ENCODE peak calls at places on chromosomes 13 and 19, in eight cellular contexts. O is mucosa of descending colon, E is lower leg skin, J is endodermal cell, Q is cardiac fibroblast, W is left ventricle myocardium inferior, Z is astrocyte, P is tibial nerve. H is an unnamed sample.

GRCh38 chr19:7554990-7555864 is 19.7 kb downstream of the PNPLA6 start:
- DNase-seq in E (no peak), Q (peak), J (peak), O (no peak), W (no peak), Z (no peak), P (no peak), H (no peak)

GRCh38 chr19:49888478-49888901 is 8.2 kb downstream of the IL4I1 start:
- DNase-seq in Z (no peak), E (no peak), Q (no peak), P (no peak), O (no peak), J (no peak), W (no peak), H (no peak)

GRCh38 chr19:45691516-45692186 is at the start of gene SNRPD2:
- DNase-seq in Q (peak), E (peak), Z (peak), P (peak), W (peak), J (peak), O (peak), H (peak)

GRCh38 chr19:52993342-52994178 is 20.2 kb upstream of the ERVV-1 start:
- DNase-seq in J (peak), Z (peak), Q (peak), W (peak), E (peak), O (peak), P (peak), H (peak)

GRCh38 chr19:40612831-40613668 is 11.9 kb downstream of the LTBP4 start:
- DNase-seq in W (no peak), Q (no peak), J (peak), O (peak), E (peak), P (peak), Z (no peak), H (no peak)

GRCh38 chr13:96229356-96229755 is 139.4 kb downstream of the HS6ST3 start:
- DNase-seq in J (peak), W (no peak), E (no peak), O (no peak), Q (peak), P (no peak), Z (no peak), H (peak)

GRCh38 chr19:41546386-41546789 is 29.6 kb upstream of the CEACAM21 start:
- DNase-seq in J (no peak), P (no peak), Q (no peak), W (no peak), E (no peak), O (no peak), Z (no peak), H (no peak)

GRCh38 chr13:114222461-114222968 is 12.2 kb upstream of the CDC16 start:
- DNase-seq in E (no peak), O (no peak), Q (peak), J (no peak), Z (no peak), W (no peak), P (peak), H (peak)

GRCh38 chr19:18340990-18341868 is 831 bp downstream of the PGPEP1 start:
- DNase-seq in P (peak), O (peak), Z (peak), W (peak), J (peak), Q (peak), E (peak), H (peak)

GRCh38 chr19:33488826-33489225 is 32.8 kb downstream of the PEPD start:
- DNase-seq in Z (no peak), O (no peak), P (no peak), J (no peak), E (peak), W (no peak), Q (no peak), H (no peak)

GRCh38 chr13:25574437-25575426 is 203.0 kb downstream of the ATP8A2 start:
- DNase-seq in O (no peak), J (peak), E (peak), Z (peak), P (peak), Q (peak), W (peak), H (peak)

GRCh38 chr19:43759515-43759914 is 4.8 kb upstream of the SMG9 start:
- DNase-seq in Q (peak), E (no peak), W (no peak), O (no peak), J (peak), P (no peak), Z (peak), H (peak)

GRCh38 chr13:98223741-98224140 is 46.7 kb upstream of the RNF113B start:
- DNase-seq in W (no peak), Z (no peak), J (no peak), E (no peak), Q (no peak), O (no peak), P (no peak), H (no peak)

GRCh38 chr19:14477417-14478112 is 2.4 kb upstream of the PTGER1 start:
- DNase-seq in J (no peak), O (no peak), W (no peak), E (no peak), Z (no peak), P (no peak), Q (no peak), H (peak)

GRCh38 chr13:54536112-54536511 is 1507.5 kb downstream of the OLFM4 start:
- DNase-seq in Z (no peak), Q (peak), W (no peak), P (no peak), E (no peak), O (no peak), J (no peak), H (no peak)

GRCh38 chr13:114121496-114122466 is 10.6 kb downstream of the RASA3 start:
- DNase-seq in E (no peak), J (no peak), O (peak), W (no peak), Z (no peak), Q (no peak), P (no peak), H (no peak)

GRCh38 chr13:99307648-99308339 is 595 bp upstream of the GPR183 start:
- DNase-seq in Q (peak), Z (peak), W (no peak), E (peak), O (no peak), P (no peak), J (peak), H (peak)

GRCh38 chr19:472005-472858 is 11.4 kb upstream of the SHC2 start:
- DNase-seq in E (no peak), W (no peak), Q (no peak), J (no peak), O (no peak), P (no peak), Z (no peak), H (no peak)

GRCh38 chr13:95288899-95289500 is 12.3 kb downstream of the ABCC4 start:
- DNase-seq in Z (peak), Q (no peak), W (no peak), P (no peak), O (no peak), J (no peak), E (no peak), H (no peak)

GRCh38 chr13:75636339-75637095 is 387 bp downstream of the LMO7 start:
- DNase-seq in Z (no peak), Q (peak), W (peak), O (peak), E (no peak), P (peak), J (peak), H (peak)

GRCh38 chr19:29323046-29323971 is 110.4 kb upstream of the UQCRFS1 start:
- DNase-seq in Q (no peak), Z (no peak), P (no peak), W (no peak), O (no peak), J (peak), E (peak), H (no peak)

GRCh38 chr19:28706693-28707092 is 506.3 kb downstream of the UQCRFS1 start:
- DNase-seq in E (no peak), O (no peak), Z (no peak), P (no peak), Q (peak), W (no peak), J (no peak), H (no peak)

GRCh38 chr19:51702754-51703654 is 9.9 kb downstream of the SPACA6 start:
- DNase-seq in E (peak), W (no peak), O (peak), Q (no peak), Z (no peak), J (peak), P (peak), H (no peak)

GRCh38 chr13:99034333-99035085 is 56.6 kb upstream of the DOCK9 start:
- DNase-seq in Q (no peak), O (no peak), J (peak), Z (no peak), P (no peak), W (no peak), E (no peak), H (no peak)

GRCh38 chr13:85379991-85380390 is 419.2 kb downstream of the SLITRK6 start:
- DNase-seq in P (no peak), O (no peak), E (no peak), Z (no peak), Q (no peak), W (no peak), J (no peak), H (no peak)

GRCh38 chr13:29081036-29081435 is 260.9 kb downstream of the MTUS2 start:
- DNase-seq in Q (no peak), P (no peak), J (no peak), O (no peak), Z (no peak), W (no peak), E (no peak), H (no peak)

GRCh38 chr13:72536668-72537399 is 190.6 kb downstream of the MZT1 start:
- DNase-seq in Q (no peak), W (no peak), Z (peak), O (peak), P (no peak), E (no peak), J (no peak), H (no peak)

GRCh38 chr13:66994097-66994496 is 236.0 kb downstream of the PCDH9 start:
- DNase-seq in O (peak), J (peak), P (peak), E (peak), Z (peak), Q (peak), W (peak), H (peak)

GRCh38 chr13:30713133-30713532 is 22.2 kb upstream of the ALOX5AP start:
- DNase-seq in Q (peak), W (no peak), P (no peak), J (peak), O (no peak), E (no peak), Z (no peak), H (no peak)

GRCh38 chr13:110254151-110254679 is 52.7 kb downstream of the COL4A1 start:
- DNase-seq in E (peak), Q (peak), J (no peak), O (no peak), Z (no peak), W (no peak), P (no peak), H (no peak)

DNA sequence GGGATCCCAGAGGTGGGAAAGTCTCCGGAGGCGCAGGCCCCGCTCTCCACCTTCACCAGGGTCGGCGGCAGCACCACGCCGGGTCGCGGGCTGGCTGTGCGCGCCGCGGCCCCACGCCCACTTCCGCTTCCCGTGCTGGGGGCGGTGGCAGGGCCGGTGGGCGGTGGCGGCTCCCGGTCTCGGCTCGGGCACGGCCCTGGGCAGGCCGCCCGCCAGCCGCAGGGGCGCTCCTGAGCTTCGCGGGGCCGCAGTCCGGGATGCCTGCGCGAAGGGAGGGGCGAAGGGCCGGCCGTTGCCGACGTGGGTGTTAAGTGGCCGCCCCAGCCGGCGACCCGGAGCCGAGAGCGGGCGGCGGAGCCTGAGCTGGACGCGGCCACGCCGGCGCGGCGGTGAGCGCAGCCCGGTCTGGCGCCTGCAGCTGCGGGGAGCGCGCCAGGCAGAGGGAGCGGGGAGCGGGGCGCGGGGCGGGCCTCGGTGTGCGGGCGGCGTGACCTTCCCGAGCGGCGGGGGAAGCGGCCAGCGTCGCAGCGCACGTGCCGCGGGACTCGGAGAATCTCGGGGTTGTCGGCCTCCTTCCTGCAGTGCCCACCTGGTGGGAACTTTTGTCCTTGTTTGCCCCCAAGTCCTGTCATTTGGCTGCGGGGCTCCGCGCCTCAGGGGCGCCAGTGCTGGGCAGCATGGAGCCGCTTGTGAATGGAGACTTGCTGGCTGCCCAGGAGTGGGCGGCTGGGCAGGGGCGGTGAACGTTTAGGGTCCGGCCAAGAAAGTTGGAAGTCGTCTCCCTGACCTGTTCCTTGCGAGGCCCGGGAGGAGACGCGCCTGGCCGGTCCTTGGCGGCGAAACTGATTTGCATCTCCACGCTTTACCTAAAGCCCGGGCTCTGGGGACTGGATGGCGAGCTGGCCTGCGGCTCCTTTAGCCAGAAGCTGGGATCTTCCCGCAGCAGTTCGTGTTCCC is at the start of gene SLC25A15:
- DNase-seq in J (peak), Z (peak), Q (peak), E (peak), W (peak), O (peak), P (no peak), H (peak)
- TF ChIP-seq CTCF in J (peak), Z (no peak), Q (no peak), E (no peak), W (peak), O (peak), P (peak), H (peak)

DNA sequence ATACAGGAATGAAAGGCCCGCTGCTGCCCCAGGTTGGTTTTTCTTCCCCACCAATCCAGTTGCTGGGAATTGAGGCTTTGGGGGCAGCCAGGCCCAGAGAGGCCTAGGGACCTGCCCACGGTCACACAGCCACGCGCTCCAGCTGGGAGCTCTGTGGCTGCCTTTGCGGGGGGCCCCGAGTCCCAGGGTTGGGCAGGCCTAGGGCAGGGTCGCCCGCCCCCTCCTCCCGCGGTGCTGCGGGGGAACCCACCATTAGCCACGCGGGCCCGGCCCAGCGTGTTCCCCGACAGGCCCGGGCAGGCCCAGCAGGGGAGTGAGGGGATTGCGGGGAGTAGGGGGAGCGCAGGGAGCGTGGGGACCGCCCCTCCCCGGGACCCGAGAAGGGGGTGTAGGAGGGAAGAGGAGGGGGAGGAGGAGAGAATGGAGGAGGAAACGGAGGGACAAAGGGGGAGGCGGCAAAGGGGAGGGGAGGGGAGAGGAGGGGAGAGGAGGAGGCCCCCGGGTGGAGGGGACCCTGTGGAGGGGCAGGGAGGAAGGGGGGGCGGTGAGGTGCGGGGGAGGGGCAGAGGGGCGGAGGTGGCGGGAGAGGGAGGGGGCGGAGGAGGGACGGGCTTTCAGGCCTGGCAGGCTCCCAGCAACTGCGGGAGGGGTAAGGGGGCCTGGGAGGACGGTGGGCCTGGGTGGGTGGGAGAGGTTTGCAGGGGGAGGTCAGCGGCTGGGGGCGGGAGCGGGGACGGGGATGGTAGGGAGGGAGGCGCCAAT is 12.9 kb upstream of the TLE2 start:
- DNase-seq in J (peak), Z (no peak), E (no peak), P (no peak), O (no peak), W (no peak), Q (no peak), H (no peak)
- H3K4me3 ChIP-seq in J (no peak), Z (no peak), E (no peak), P (no peak), O (no peak), W (no peak), Q (no peak), H (no peak)

GRCh38 chr19:57558525-57558924 is 1.1 kb downstream of the ZNF550 start:
- DNase-seq in O (no peak), J (no peak), P (no peak), W (no peak), Z (no peak), E (no peak), Q (peak), H (peak)
- TF ChIP-seq CTCF in O (no peak), J (no peak), P (no peak), W (peak), Z (no peak), E (no peak), Q (peak), H (peak)

GRCh38 chr13:45310341-45311138 is 30.4 kb downstream of the TPT1 start:
- DNase-seq in J (no peak), E (no peak), Z (no peak), O (no peak), P (no peak), W (no peak), Q (no peak), H (no peak)

GRCh38 chr13:45305079-45305478 is 35.9 kb downstream of the TPT1 start:
- DNase-seq in Z (no peak), P (no peak), O (no peak), J (peak), W (no peak), Q (no peak), E (no peak), H (no peak)

GRCh38 chr13:45303866-45304265 is 37.1 kb downstream of the TPT1 start:
- DNase-seq in E (no peak), W (no peak), J (peak), O (no peak), P (no peak), Q (no peak), Z (no peak), H (no peak)

GRCh38 chr13:45301263-45301662 is 39.7 kb downstream of the TPT1 start:
- DNase-seq in Q (no peak), E (no peak), P (no peak), Z (no peak), W (no peak), J (no peak), O (no peak), H (no peak)

GRCh38 chr13:45306966-45307365 is 34.0 kb downstream of the TPT1 start:
- DNase-seq in E (no peak), O (no peak), Q (no peak), P (no peak), J (no peak), W (no peak), Z (no peak), H (no peak)
- H3K4me3 ChIP-seq in E (no peak), O (no peak), Q (no peak), P (no peak), J (no peak), W (no peak), Z (no peak), H (no peak)

GRCh38 chr13:63636231-63636993 is 2220.8 kb upstream of the PCDH20 start:
- DNase-seq in J (peak), E (no peak), O (no peak), Z (no peak), W (no peak), Q (peak), P (no peak), H (no peak)
- TF ChIP-seq CTCF in J (peak), E (no peak), O (no peak), Z (no peak), W (no peak), Q (peak), P (no peak), H (no peak)

DNA sequence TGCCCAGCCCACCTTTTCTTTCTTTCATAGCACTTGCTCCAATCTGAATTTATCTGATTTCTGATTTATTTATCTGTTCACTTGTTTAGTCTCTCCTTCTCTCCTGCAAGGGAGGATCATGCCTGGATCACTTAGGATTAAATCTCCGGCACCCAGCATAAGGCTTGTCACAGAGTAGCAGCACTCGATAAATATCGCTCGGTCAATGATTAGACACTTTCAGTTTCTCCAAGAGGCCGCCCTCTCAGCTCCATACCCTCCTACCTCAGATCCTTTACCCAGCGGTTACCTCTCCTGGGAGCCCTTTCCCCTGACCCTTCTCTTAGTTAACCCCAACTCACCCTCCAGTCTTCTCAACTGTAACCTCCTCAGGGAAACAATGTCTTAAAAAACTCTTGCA is 1.4 kb downstream of the CLIP3 start:
- DNase-seq in J (no peak), W (no peak), Q (no peak), E (no peak), P (no peak), Z (no peak), O (no peak), H (no peak)
- H3K4me3 ChIP-seq in J (no peak), W (no peak), Q (no peak), E (no peak), P (no peak), Z (no peak), O (no peak), H (no peak)

H was measured in fibroblast of the aortic adventitia.